ENCODE peak calls at places on chromosome 6, in ten cellular contexts. S is LoVo; T is neuronal stem cell; P is PC-9; N is activated naive CD8-positive, alpha-beta T cell treated with anti-CD3 and anti-CD28 coated beads, Interleukin-2, amount 50 U/mL, for 24 hours; J is EL; F is putamen; E is HuH-7; V is ELR; H is germinal center. M is an unnamed sample.

GRCh38 chr6:34159844-34160243 is 14.0 kb upstream of the GRM4 start:
- DNase-seq in S (no peak), T (no peak), P (no peak), N (no peak), J (no peak), F (no peak), E (no peak), V (no peak), H (no peak), M (no peak)

GRCh38 chr6:17156112-17156921 is 54.5 kb downstream of the STMND1 start:
- DNase-seq in S (peak), T (peak), P (peak), N (peak), J (peak), F (peak), E (peak), V (peak), H (peak), M (peak)

GRCh38 chr6:161498359-161498758 is 224.5 kb upstream of the AGPAT4 start:
- DNase-seq in S (no peak), T (peak), P (no peak), N (no peak), J (peak), F (no peak), E (peak), V (peak), H (no peak), M (peak)

GRCh38 chr6:156686429-156686939 is 90.7 kb upstream of the ARID1B start:
- DNase-seq in S (peak), T (no peak), P (peak), N (peak), J (no peak), F (no peak), E (peak), V (peak), H (peak), M (peak)

GRCh38 chr6:75808507-75808906 is 59.5 kb downstream of the MYO6 start:
- DNase-seq in S (no peak), T (no peak), P (no peak), N (no peak), J (no peak), F (no peak), E (no peak), V (no peak), H (no peak), M (no peak)

GRCh38 chr6:10655508-10656055 is 38.8 kb downstream of the C6orf52 start:
- DNase-seq in S (no peak), T (no peak), P (no peak), N (peak), J (no peak), F (no peak), E (no peak), V (no peak), H (no peak), M (no peak)

GRCh38 chr6:137240168-137240567 is 21.0 kb upstream of the IFNGR1 start:
- DNase-seq in S (no peak), T (no peak), P (no peak), N (no peak), J (peak), F (peak), E (no peak), V (peak), H (no peak), M (peak)

GRCh38 chr6:125220712-125221111 is 67.1 kb downstream of the TPD52L1 start:
- DNase-seq in S (no peak), T (no peak), P (no peak), N (no peak), J (no peak), F (no peak), E (no peak), V (no peak), H (no peak), M (peak)

GRCh38 chr6:31103136-31103535 is 9.2 kb downstream of the C6orf15 start:
- DNase-seq in S (no peak), T (no peak), P (no peak), N (no peak), J (no peak), F (no peak), E (no peak), V (no peak), H (no peak), M (no peak)

GRCh38 chr6:133724726-133725125 is 164.2 kb upstream of the TCF21 start:
- DNase-seq in S (no peak), T (no peak), P (no peak), N (no peak), J (peak), F (no peak), E (no peak), V (peak), H (no peak), M (no peak)